ENCODE peak calls at places on chromosomes 7 and 10, in seven cellular contexts. X, Q, K, E, P, G and H are unnamed samples.

GRCh38 chr7:116630357-116630756 is 41.6 kb upstream of the MET start:
- DNase-seq in X (no peak), Q (no peak), K (no peak), E (no peak), P (no peak), G (no peak), H (no peak)

GRCh38 chr7:2943851-2944601 is 99.6 kb downstream of the CARD11 start:
- DNase-seq in X (no peak), Q (no peak), K (no peak), E (no peak), P (no peak), G (no peak), H (no peak)

GRCh38 chr7:41576176-41576575 is 126.7 kb downstream of the INHBA start:
- DNase-seq in X (no peak), Q (no peak), K (no peak), E (no peak), P (no peak), G (peak), H (no peak)

GRCh38 chr10:98858525-98858924 is 377.1 kb downstream of the HPSE2 start:
- DNase-seq in X (no peak), Q (no peak), K (no peak), E (no peak), P (no peak), G (no peak), H (no peak)

GRCh38 chr7:1555813-1556540 is at the start of gene TMEM184A:
- DNase-seq in X (peak), Q (peak), K (no peak), E (no peak), P (no peak), G (no peak), H (peak)

GRCh38 chr7:83643754-83644153 is 5.2 kb downstream of the SEMA3E start:
- DNase-seq in X (no peak), Q (no peak), K (no peak), E (no peak), P (no peak), G (no peak), H (no peak)

GRCh38 chr7:42677751-42678231 is 234.1 kb downstream of the C7orf25 start:
- DNase-seq in X (no peak), Q (no peak), K (no peak), E (peak), P (peak), G (peak), H (no peak)

GRCh38 chr7:78018541-78019456 is 220.2 kb downstream of the PHTF2 start:
- DNase-seq in X (peak), Q (peak), K (no peak), E (peak), P (no peak), G (peak), H (peak)

GRCh38 chr7:149584009-149584408 is 86.4 kb upstream of the ZNF746 start:
- DNase-seq in X (no peak), Q (no peak), K (no peak), E (no peak), P (no peak), G (no peak), H (no peak)

GRCh38 chr7:158238616-158239289 is 348.9 kb downstream of the PTPRN2 start:
- DNase-seq in X (no peak), Q (no peak), K (no peak), E (no peak), P (no peak), G (no peak), H (no peak)

GRCh38 chr10:69406302-69406811 is 10.4 kb downstream of the TACR2 start:
- DNase-seq in X (no peak), Q (no peak), K (no peak), E (no peak), P (no peak), G (no peak), H (no peak)

GRCh38 chr10:32328499-32328898 is 18.5 kb downstream of the EPC1 start:
- DNase-seq in X (no peak), Q (no peak), K (no peak), E (no peak), P (no peak), G (no peak), H (no peak)

GRCh38 chr7:133602291-133602690 is 349.4 kb downstream of the EXOC4 start:
- DNase-seq in X (no peak), Q (no peak), K (no peak), E (peak), P (peak), G (peak), H (peak)

GRCh38 chr10:28842321-28842720 is 165.0 kb downstream of the BAMBI start:
- DNase-seq in X (no peak), Q (no peak), K (no peak), E (peak), P (peak), G (peak), H (no peak)

GRCh38 chr10:124587811-124588211 is 126.2 kb downstream of the LHPP start:
- DNase-seq in X (no peak), Q (no peak), K (no peak), E (no peak), P (no peak), G (no peak), H (no peak)

GRCh38 chr7:5586279-5586962 is 162.8 kb upstream of the TNRC18 start:
- DNase-seq in X (peak), Q (peak), K (no peak), E (no peak), P (no peak), G (no peak), H (peak)

GRCh38 chr7:2757361-2757903 is 69.4 kb downstream of the AMZ1 start:
- DNase-seq in X (peak), Q (no peak), K (no peak), E (peak), P (no peak), G (no peak), H (peak)

GRCh38 chr10:122019414-122019975 is 30.5 kb downstream of the TACC2 start:
- DNase-seq in X (no peak), Q (peak), K (no peak), E (no peak), P (no peak), G (no peak), H (no peak)

GRCh38 chr7:102253973-102254370 is 32.7 kb upstream of the SH2B2 start:
- DNase-seq in X (no peak), Q (no peak), K (no peak), E (no peak), P (no peak), G (no peak), H (no peak)

GRCh38 chr10:11757452-11757819 is 15.3 kb downstream of the ECHDC3 start:
- DNase-seq in X (peak), Q (peak), K (no peak), E (peak), P (peak), G (peak), H (peak)

GRCh38 chr10:57785068-57785467 is 482.6 kb downstream of the IPMK start:
- DNase-seq in X (no peak), Q (no peak), K (no peak), E (peak), P (no peak), G (no peak), H (no peak)

GRCh38 chr7:8172372-8173354 is 89.3 kb downstream of the ICA1 start:
- DNase-seq in X (no peak), Q (no peak), K (no peak), E (no peak), P (no peak), G (no peak), H (no peak)

GRCh38 chr10:30579554-30579953 is 50.0 kb downstream of the LYZL2 start:
- DNase-seq in X (no peak), Q (no peak), K (no peak), E (no peak), P (no peak), G (no peak), H (no peak)

GRCh38 chr7:101911800-101912705 is 94.6 kb downstream of the CUX1 start:
- DNase-seq in X (no peak), Q (no peak), K (no peak), E (no peak), P (no peak), G (no peak), H (no peak)

GRCh38 chr10:72276421-72277339 is 3.0 kb downstream of the DDIT4 start:
- DNase-seq in X (no peak), Q (no peak), K (no peak), E (peak), P (no peak), G (peak), H (no peak)